ENCODE peak calls at places on chromosome X, in seven cellular contexts. A is NAMALWA; N is stimulated activated CD4-positive, alpha-beta T cell treated with anti-CD3 and anti-CD28 coated beads, TNF-alpha, amount 100 ng/mL, for 24 hours; F is DMS 273 treated with DMSO at 0.1 percent for 48 hours; L is glutamatergic neuron; T is left kidney; G is iris pigment epithelial cell. V is an unnamed sample.
A peak's percentile ranks its signal among the peaks of the same experiment; 100 is the strongest.

GRCh38 chrX:150036181-150036580 is 97.9 kb upstream of the EOLA2 start:
- DNase-seq in A (no peak), N (no peak), F (no peak), L (no peak), T (no peak), G (peak; percentile 48), V (peak; percentile 67)

GRCh38 chrX:65241059-65241721 is 264.9 kb upstream of the ZC4H2 start:
- DNase-seq in A (no peak), N (no peak), F (no peak), L (no peak), T (no peak), G (no peak), V (peak; percentile 71)

GRCh38 chrX:100895365-100896075 is 21.4 kb upstream of the NOX1 start:
- DNase-seq in A (peak; percentile 39), N (no peak), F (no peak), L (peak; percentile 15), T (peak; percentile 59), G (peak; percentile 48), V (peak; percentile 53)

GRCh38 chrX:123859828-123860505 is at the start of gene XIAP:
- DNase-seq in A (peak; percentile 80), N (peak; percentile 28), F (peak; percentile 80), L (peak; percentile 78), T (peak; percentile 93), G (peak; percentile 91), V (peak; percentile 94)

GRCh38 chrX:19807414-19807813 is 80.0 kb downstream of the SH3KBP1 start:
- DNase-seq in A (no peak), N (no peak), F (no peak), L (no peak), T (no peak), G (no peak), V (no peak)

GRCh38 chrX:32871636-32872035 is 339.7 kb downstream of the DMD start:
- DNase-seq in A (no peak), N (no peak), F (no peak), L (no peak), T (no peak), G (peak; percentile 31), V (no peak)

GRCh38 chrX:331145-331771 is 12.7 kb upstream of the GTPBP6 start:
- DNase-seq in A (no peak), N (no peak), F (no peak), L (peak; percentile 74), T (peak; percentile 63), G (peak; percentile 39), V (no peak)

GRCh38 chrX:104137496-104137895 is 19.3 kb downstream of the SLC25A53 start:
- DNase-seq in A (peak; percentile 25), N (no peak), F (no peak), L (no peak), T (peak; percentile 4), G (peak; percentile 25), V (peak; percentile 1)

GRCh38 chrX:2451456-2452316 is 49.1 kb downstream of the DHRSX start:
- DNase-seq in A (no peak), N (no peak), F (no peak), L (no peak), T (peak; percentile 37), G (peak; percentile 75), V (no peak)

GRCh38 chrX:112067601-112068000 is 15.0 kb downstream of the TRPC5 start:
- DNase-seq in A (no peak), N (no peak), F (no peak), L (no peak), T (no peak), G (no peak), V (no peak)

GRCh38 chrX:132737743-132738142 is 220.7 kb downstream of the HS6ST2 start:
- DNase-seq in A (no peak), N (no peak), F (peak; percentile 20), L (no peak), T (no peak), G (peak; percentile 3), V (no peak)

GRCh38 chrX:71301195-71301924 is at the start of gene ITGB1BP2:
- DNase-seq in A (no peak), N (no peak), F (peak; percentile 62), L (no peak), T (peak; percentile 9), G (peak; percentile 27), V (peak; percentile 59)

GRCh38 chrX:29237972-29238371 is 650.7 kb downstream of the IL1RAPL1 start:
- DNase-seq in A (no peak), N (no peak), F (no peak), L (no peak), T (no peak), G (no peak), V (no peak)

GRCh38 chrX:47574096-47574553 is 8.1 kb upstream of the TIMP1 start:
- DNase-seq in A (no peak), N (no peak), F (no peak), L (no peak), T (peak; percentile 45), G (peak; percentile 18), V (no peak)

GRCh38 chrX:109918753-109919152 is 84.2 kb upstream of the TMEM164 start:
- DNase-seq in A (no peak), N (no peak), F (no peak), L (no peak), T (no peak), G (peak; percentile 16), V (no peak)

V was measured in SJCRH30.